ENCODE peak calls at places on chromosomes 12 and 14, in nine cellular contexts. L is Panc1; P is left ventricle myocardium inferior; F is right cardiac atrium; E is CD4-positive, CD25-positive, alpha-beta regulatory T cell; R is fibroblast of lung; J is neuronal stem cell; X is heart left ventricle; H is suprapubic skin. B is an unnamed sample.

GRCh38 chr12:54428050-54429013 is 9.3 kb upstream of the ITGA5 start:
- DNase-seq in F (peak; percentile 50), R (peak; percentile 85), L (no peak), J (no peak), E (no peak), P (no peak), X (no peak), H (no peak), B (no peak)

GRCh38 chr14:100850841-100851585 is 25.1 kb downstream of the MEG3 start:
- DNase-seq in H (peak; percentile 84), F (peak; percentile 65), R (no peak), X (peak; percentile 65), J (no peak), L (no peak), P (peak; percentile 58), E (peak; percentile 59), B (peak; percentile 71)

GRCh38 chr14:60183724-60184596 is 18.8 kb upstream of the DHRS7 start:
- DNase-seq in H (no peak), R (peak; percentile 87), L (no peak), X (no peak), E (peak; percentile 78), P (no peak), F (no peak), J (peak; percentile 56), B (no peak)

GRCh38 chr12:9741726-9742125 is 8.8 kb upstream of the CLECL1 start:
- DNase-seq in F (no peak), E (peak; percentile 90), H (no peak), X (no peak), R (no peak), J (no peak), P (no peak), L (no peak), B (no peak)

GRCh38 chr12:49548822-49549648 is 10.2 kb downstream of the KCNH3 start:
- DNase-seq in E (peak; percentile 28), J (peak; percentile 41), X (peak; percentile 54), R (peak; percentile 20), P (no peak), F (no peak), H (no peak), L (no peak), B (peak; percentile 85)

GRCh38 chr14:48333221-48333910 is 658.0 kb upstream of the MDGA2 start:
- DNase-seq in J (no peak), X (no peak), L (no peak), P (no peak), E (no peak), F (no peak), R (no peak), H (no peak), B (no peak)

GRCh38 chr12:63103489-63104131 is 47.4 kb downstream of the AVPR1A start:
- DNase-seq in J (no peak), H (no peak), X (no peak), F (no peak), P (no peak), R (peak; percentile 31), E (peak; percentile 3), L (peak; percentile 10), B (no peak)

GRCh38 chr12:7832059-7832696 is 40.5 kb downstream of the SLC2A14 start:
- DNase-seq in P (no peak), H (no peak), J (peak; percentile 17), L (peak; percentile 4), R (peak; percentile 65), F (no peak), X (no peak), E (peak; percentile 13), B (peak; percentile 42)

GRCh38 chr12:30622509-30622908 is 73.2 kb downstream of the IPO8 start:
- DNase-seq in X (no peak), E (no peak), H (no peak), R (peak; percentile 80), L (no peak), F (no peak), P (no peak), J (no peak), B (no peak)

GRCh38 chr14:82796081-82796480 is 1262.4 kb upstream of the SEL1L start:
- DNase-seq in R (no peak), H (no peak), X (no peak), E (no peak), L (no peak), F (no peak), P (no peak), J (peak; percentile 31), B (no peak)

GRCh38 chr14:28609228-28609828 is 157.3 kb upstream of the FOXG1 start:
- DNase-seq in J (peak; percentile 73), P (no peak), F (peak; percentile 12), E (no peak), H (no peak), X (peak; percentile 14), L (peak; percentile 25), R (peak; percentile 59), B (no peak)

GRCh38 chr12:53102883-53103807 is at the start of gene SOAT2:
- DNase-seq in P (no peak), J (no peak), R (no peak), X (no peak), H (peak; percentile 59), L (no peak), F (no peak), E (peak; percentile 32), B (peak; percentile 72)

GRCh38 chr12:52945389-52946232 is 3.3 kb upstream of the KRT18 start:
- DNase-seq in L (no peak), X (no peak), H (no peak), E (no peak), R (peak; percentile 16), J (no peak), P (no peak), F (no peak), B (peak; percentile 62)

GRCh38 chr12:100959481-100959880 is 164.9 kb downstream of the ANO4 start:
- DNase-seq in F (no peak), X (no peak), L (no peak), J (no peak), R (peak; percentile 27), H (no peak), E (no peak), P (no peak), B (no peak)

GRCh38 chr14:75457648-75458165 is 29.9 kb downstream of the JDP2 start:
- DNase-seq in R (no peak), P (no peak), J (no peak), X (no peak), E (no peak), L (no peak), F (no peak), H (no peak), B (no peak)

GRCh38 chr12:77767756-77768343 is 62.8 kb upstream of the NAV3 start:
- DNase-seq in H (no peak), J (no peak), X (no peak), P (no peak), L (no peak), R (no peak), E (no peak), F (no peak), B (no peak)

GRCh38 chr14:45125754-45126153 is 8.5 kb downstream of the FKBP3 start:
- DNase-seq in L (no peak), E (no peak), X (no peak), J (no peak), P (no peak), H (no peak), F (no peak), R (peak; percentile 14), B (no peak)

GRCh38 chr12:1171657-1172056 is 180.6 kb downstream of the ERC1 start:
- DNase-seq in X (no peak), R (no peak), H (no peak), P (no peak), E (no peak), F (no peak), L (no peak), J (peak; percentile 54), B (no peak)

GRCh38 chr14:75132374-75133086 is 5.7 kb upstream of the NEK9 start:
- DNase-seq in H (no peak), P (no peak), L (peak; percentile 55), E (peak; percentile 77), J (peak; percentile 75), R (peak; percentile 84), F (no peak), X (no peak), B (no peak)

GRCh38 chr12:93572712-93573551 is 457 bp downstream of the SOCS2 start:
- DNase-seq in R (no peak), H (peak; percentile 69), L (no peak), E (peak; percentile 6), F (peak; percentile 18), J (peak; percentile 9), X (peak; percentile 58), P (peak; percentile 32), B (peak; percentile 42)

GRCh38 chr12:27343255-27344000 is 10.8 kb downstream of the BMAL2 start:
- DNase-seq in E (no peak), R (peak; percentile 86), J (no peak), L (peak; percentile 97), F (no peak), X (no peak), H (no peak), P (no peak), B (no peak)
- H3K9me3 ChIP-seq in E (no peaks in the 10 kb centered on the region), R (no peaks in the 10 kb centered on the region), J (peaks cover 7% of the 10 kb centered on the region), L (no peaks in the 10 kb centered on the region), F (no peaks in the 10 kb centered on the region), X (no peaks in the 10 kb centered on the region), H (no peaks in the 10 kb centered on the region), P (no peaks in the 10 kb centered on the region), B (no peaks in the 10 kb centered on the region)

GRCh38 chr14:56461876-56462275 is 117.7 kb upstream of the TMEM260 start:
- DNase-seq in H (no peak), E (no peak), L (no peak), P (no peak), F (no peak), R (no peak), X (no peak), J (no peak), B (no peak)
- H3K4me3 ChIP-seq in H (no peak overlapping the region), E (no peak overlapping the region), L (no peak overlapping the region), P (no peak overlapping the region), F (no peak overlapping the region), R (no peak overlapping the region), X (no peak overlapping the region), J (no peak overlapping the region), B (no peak overlapping the region)

GRCh38 chr12:56863789-56864188 is 70.4 kb downstream of the SDR9C7 start:
- DNase-seq in R (no peak), X (no peak), J (no peak), L (no peak), E (no peak), F (no peak), H (no peak), P (no peak), B (no peak)
- H3K9me3 ChIP-seq in R (no peaks in the 10 kb centered on the region), X (peaks cover 37% of the 10 kb centered on the region), J (peaks cover 42% of the 10 kb centered on the region), L (peaks cover 33% of the 10 kb centered on the region), E (peaks cover 31% of the 10 kb centered on the region), F (peaks cover 10% of the 10 kb centered on the region), H (peaks cover 26% of the 10 kb centered on the region), P (peaks cover 79% of the 10 kb centered on the region), B (peaks cover 56% of the 10 kb centered on the region)

DNA sequence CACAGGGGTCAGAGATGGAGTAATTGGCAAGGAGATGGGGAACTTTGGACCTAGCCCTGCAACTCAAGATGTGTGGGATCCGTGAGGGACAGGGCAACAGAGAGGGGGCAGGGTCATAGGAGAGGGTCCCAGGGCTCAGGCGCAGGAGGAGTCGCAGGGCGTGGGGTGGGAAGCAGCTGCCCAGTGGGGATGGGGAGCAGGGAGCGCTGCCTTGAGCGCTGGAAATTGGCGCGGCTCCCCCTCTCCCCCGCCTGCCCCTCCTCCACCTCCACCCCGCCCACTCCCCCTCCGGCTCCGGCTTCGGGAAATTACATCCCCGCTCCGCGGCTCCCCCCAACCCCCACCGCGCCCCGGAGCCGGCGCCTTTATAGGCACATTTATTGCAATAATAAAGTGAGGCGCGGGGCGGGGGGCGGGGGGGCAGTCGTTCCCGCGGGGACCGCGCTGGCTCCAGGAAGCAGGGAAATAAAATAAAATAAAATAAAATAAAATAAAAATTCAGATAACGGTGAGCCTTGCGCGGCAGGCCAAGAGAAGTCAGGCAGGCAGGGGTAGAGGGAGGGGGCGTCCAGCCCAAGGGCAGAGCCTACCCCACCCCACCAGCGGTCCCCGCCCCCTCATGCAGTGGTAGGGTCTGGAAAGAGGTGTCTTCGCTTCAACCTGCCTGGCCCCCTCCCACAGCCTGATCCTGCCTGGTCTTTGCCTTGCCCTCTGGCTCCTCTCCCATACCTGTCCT is 3.6 kb downstream of the NXPH4 start:
- DNase-seq in R (no peak), J (no peak), P (no peak), F (no peak), X (no peak), E (no peak), H (no peak), L (no peak), B (no peak)
- H3K4me3 ChIP-seq in R (no peak overlapping the region), J (no peak overlapping the region), P (no peak overlapping the region), F (no peak overlapping the region), X (no peak overlapping the region), E (no peak overlapping the region), H (no peak overlapping the region), L (no peak overlapping the region), B (no peak overlapping the region)

B was measured in left lung.